ENCODE peak calls at places on chromosomes 11 and 22, in seven cellular contexts. K is pancreas; F is psoas muscle; N is CD4-positive, CD25-positive, alpha-beta regulatory T cell; A is transverse colon; B is MM.1S; J is RWPE2. X is an unnamed sample.

GRCh38 chr22:47835726-47836125 is 1073.3 kb downstream of the TBC1D22A start:
- DNase-seq in F (no peak), J (no peak), B (peak; percentile 69), N (no peak), K (no peak), A (no peak), X (peak; percentile 81)

GRCh38 chr11:133386262-133386661 is 146.0 kb downstream of the OPCML start:
- DNase-seq in K (no peak), F (no peak), J (no peak), A (no peak), N (no peak), B (no peak), X (no peak)

GRCh38 chr11:3164540-3165151 is 464 bp downstream of the OSBPL5 start:
- DNase-seq in A (peak; percentile 16), J (peak; percentile 36), N (no peak), K (peak; percentile 83), B (no peak), F (peak; percentile 56), X (no peak)

GRCh38 chr11:92136792-92137191 is 87.8 kb upstream of the FAT3 start:
- DNase-seq in J (no peak), B (no peak), N (no peak), K (no peak), A (no peak), F (no peak), X (no peak)

GRCh38 chr11:1113405-1114201 is 38.9 kb downstream of the MUC2 start:
- DNase-seq in N (no peak), K (no peak), J (peak; percentile 51), B (no peak), F (peak; percentile 53), A (no peak), X (no peak)

GRCh38 chr11:2186669-2187266 is 15.2 kb upstream of the TH start:
- DNase-seq in F (no peak), J (no peak), K (no peak), N (no peak), A (peak; percentile 31), B (peak; percentile 30), X (no peak)

GRCh38 chr22:41910599-41911291 is 4.1 kb downstream of the SHISA8 start:
- DNase-seq in B (no peak), F (peak; percentile 78), A (no peak), N (no peak), J (no peak), K (no peak), X (no peak)

GRCh38 chr11:118938491-118939411 is 13.0 kb upstream of the BCL9L start:
- DNase-seq in N (no peak), K (no peak), A (peak; percentile 33), F (no peak), J (peak; percentile 96), B (no peak), X (no peak)

GRCh38 chr11:45769960-45770359 is 35.0 kb upstream of the SLC35C1 start:
- DNase-seq in J (no peak), N (no peak), A (no peak), F (no peak), K (no peak), B (no peak), X (no peak)

GRCh38 chr22:21044931-21045584 is 688 bp upstream of the LRRC74B start:
- DNase-seq in A (no peak), N (no peak), F (peak; percentile 86), B (no peak), J (no peak), K (no peak), X (no peak)
- H3K27ac ChIP-seq in A (no peak overlapping the region), N (no peak overlapping the region), F (peak overlapping the region; percentile 75), B (peak overlapping the region; percentile 37), J (no peak overlapping the region), K (no peak overlapping the region), X (no peak overlapping the region)

DNA sequence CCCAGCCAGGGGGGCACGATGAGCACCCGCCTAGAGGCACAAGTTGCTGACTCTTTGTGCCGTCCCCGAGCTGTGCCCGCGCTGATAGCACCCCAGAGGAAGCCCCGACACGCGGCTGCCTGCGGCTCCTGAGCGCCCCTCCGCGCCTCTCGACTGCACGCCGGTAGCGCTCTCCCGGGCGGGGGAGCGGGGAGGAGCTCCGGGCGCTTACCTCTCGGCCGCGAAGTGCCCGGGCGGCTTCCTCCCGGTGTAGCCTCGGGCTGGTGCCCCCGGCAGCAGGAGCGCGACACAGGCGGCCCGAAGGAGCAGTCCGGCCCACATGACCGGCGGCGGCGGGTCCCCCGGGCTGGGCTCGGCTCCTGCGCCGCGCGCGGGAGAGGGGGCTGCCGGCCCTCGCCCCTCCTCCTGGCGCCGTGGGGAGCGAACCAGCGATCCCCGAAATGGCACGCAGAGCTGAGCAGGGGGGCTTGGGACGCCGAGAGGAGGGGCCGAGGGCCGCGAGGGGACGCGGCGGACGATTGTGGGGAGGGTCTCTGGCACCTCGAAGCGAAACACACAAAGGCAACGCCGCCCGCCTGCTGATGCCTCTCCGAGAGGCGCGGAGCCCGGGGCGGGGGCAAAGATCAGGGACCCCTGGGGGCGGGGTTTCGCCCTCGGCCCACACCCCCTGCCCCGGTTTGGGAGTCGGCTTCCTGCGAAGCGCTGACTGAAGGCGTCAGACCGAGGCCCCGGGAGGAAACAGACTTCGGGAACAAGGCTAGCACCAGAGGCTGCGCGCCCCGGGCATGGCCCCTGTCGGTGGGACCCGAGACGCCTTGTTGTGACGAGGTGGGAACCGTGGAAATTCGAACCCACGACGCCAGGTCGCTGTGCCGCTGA is at the start of gene VWCE:
- DNase-seq in B (peak; percentile 76), K (peak; percentile 88), F (peak; percentile 69), N (peak; percentile 10), J (no peak), A (peak; percentile 38), X (no peak)
- H3K27ac ChIP-seq in B (no peak within 1 kb of the TSS), K (no peak within 1 kb of the TSS), F (no peak within 1 kb of the TSS), N (no peak within 1 kb of the TSS), J (no peak within 1 kb of the TSS), A (no peak within 1 kb of the TSS), X (no peak within 1 kb of the TSS)

DNA sequence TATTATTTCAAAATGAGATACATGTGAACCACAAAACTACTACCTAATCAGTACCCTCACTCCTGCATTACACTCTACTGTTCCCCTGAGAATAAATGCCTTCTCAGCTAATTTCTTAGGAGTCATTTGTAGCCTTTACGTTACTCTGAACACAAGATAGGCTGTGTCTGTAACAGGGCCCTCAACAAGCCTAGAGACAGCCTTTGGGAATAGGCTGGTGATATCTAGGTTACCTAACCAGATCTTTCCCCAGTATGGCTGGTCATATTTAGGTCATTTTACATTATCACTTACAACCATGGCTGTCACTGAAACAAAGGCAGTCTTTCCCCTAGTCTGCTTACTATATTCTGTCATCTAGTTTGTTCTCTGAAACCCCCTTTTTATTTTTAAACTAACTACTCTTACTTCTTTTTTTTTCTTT is 14.2 kb downstream of the ATM start:
- DNase-seq in K (no peak), J (no peak), N (no peak), A (no peak), F (no peak), B (no peak), X (no peak)
- H3K27ac ChIP-seq in K (no peak overlapping the region), J (no peak overlapping the region), N (peak overlapping the region; percentile 76), A (no peak overlapping the region), F (no peak overlapping the region), B (no peak overlapping the region), X (no peak overlapping the region)

GRCh38 chr11:10655931-10656576 is 37.5 kb downstream of the IRAG1 start:
- DNase-seq in F (no peak), B (no peak), J (no peak), N (no peak), K (no peak), A (no peak), X (no peak)
- H3K27ac ChIP-seq in F (no peak overlapping the region), B (no peak overlapping the region), J (no peak overlapping the region), N (no peak overlapping the region), K (no peak overlapping the region), A (peak overlapping the region; percentile 89), X (no peak overlapping the region)

GRCh38 chr11:128511712-128512111 is 75.6 kb downstream of the ETS1 start:
- DNase-seq in K (no peak), N (no peak), F (no peak), J (no peak), B (no peak), A (no peak), X (no peak)
- H3K27ac ChIP-seq in K (no peak overlapping the region), N (peak overlapping the region; percentile 97), F (no peak overlapping the region), J (peak overlapping the region; percentile 93), B (no peak overlapping the region), A (peak overlapping the region; percentile 7), X (peak overlapping the region; percentile 93)

GRCh38 chr22:39997421-39997820 is 2.7 kb downstream of the FAM83F start:
- DNase-seq in N (no peak), F (no peak), A (no peak), B (no peak), K (no peak), J (no peak), X (no peak)

GRCh38 chr22:39997939-39998726 is 3.4 kb downstream of the FAM83F start:
- DNase-seq in N (no peak), B (no peak), A (peak; percentile 79), J (peak; percentile 79), F (no peak), K (peak; percentile 85), X (no peak)

GRCh38 chr22:39994566-39995345 is at the start of gene FAM83F:
- DNase-seq in B (no peak), J (no peak), K (peak; percentile 86), F (no peak), A (peak; percentile 74), N (peak; percentile 24), X (no peak)

GRCh38 chr22:39995346-39996252 is 845 bp downstream of the FAM83F start:
- DNase-seq in F (no peak), J (no peak), B (no peak), A (peak; percentile 29), N (no peak), K (peak; percentile 82), X (no peak)

GRCh38 chr22:39996732-39997131 is 2.0 kb downstream of the FAM83F start:
- DNase-seq in K (no peak), B (no peak), J (no peak), N (no peak), F (no peak), A (no peak), X (no peak)
- H3K27ac ChIP-seq in K (no peak overlapping the region), B (no peak overlapping the region), J (peak overlapping the region; percentile 66), N (no peak overlapping the region), F (no peak overlapping the region), A (peak overlapping the region; percentile 81), X (peak overlapping the region; percentile 78)

DNA sequence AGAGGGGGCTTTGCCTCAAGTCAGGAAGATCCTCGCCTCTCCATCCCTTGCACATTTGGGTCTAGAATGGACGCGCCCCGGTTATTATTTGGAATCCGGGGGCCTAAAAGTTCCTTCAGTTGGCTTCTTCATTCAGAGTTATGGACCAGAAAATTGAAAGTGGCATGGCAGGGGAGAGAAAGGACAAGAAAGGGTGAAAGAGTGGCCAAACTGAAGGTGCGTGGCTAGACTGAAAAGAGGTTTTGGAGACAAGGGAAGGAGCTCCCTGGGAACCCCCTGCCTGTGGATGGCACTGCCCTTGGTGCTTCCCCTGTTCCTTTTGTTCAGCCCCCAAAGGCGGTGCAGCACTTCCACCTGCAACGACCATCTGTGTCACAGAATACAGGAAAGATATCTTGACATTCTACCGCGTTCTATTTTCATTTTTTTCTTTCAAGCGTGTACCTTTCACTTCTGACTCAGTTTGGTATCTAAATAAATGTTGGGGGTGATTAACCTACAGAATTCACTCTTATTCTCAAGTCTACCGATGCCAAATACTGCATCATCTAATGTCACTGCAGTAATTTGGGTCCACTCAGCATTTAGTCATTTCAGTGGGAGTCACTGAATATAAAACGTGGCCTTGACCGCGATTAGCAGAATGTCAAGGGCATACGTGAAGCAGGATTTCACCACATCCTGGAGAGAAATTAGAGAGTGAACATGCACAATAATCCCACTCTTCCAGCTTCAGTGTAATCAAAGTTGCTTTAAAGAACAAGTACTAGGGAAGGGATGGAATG is 88.1 kb upstream of the ARHGAP32 start:
- DNase-seq in B (no peak), F (no peak), A (peak; percentile 8), K (no peak), N (no peak), J (no peak), X (no peak)
- H3K27ac ChIP-seq in B (no peak overlapping the region), F (peak overlapping the region; percentile 64), A (peak overlapping the region; percentile 76), K (no peak overlapping the region), N (no peak overlapping the region), J (no peak overlapping the region), X (no peak overlapping the region)

GRCh38 chr11:121770933-121771332 is 318.2 kb upstream of the SORL1-AS1 start:
- DNase-seq in K (no peak), N (no peak), A (no peak), F (no peak), B (no peak), J (no peak), X (no peak)
- H3K27ac ChIP-seq in K (no peak overlapping the region), N (no peak overlapping the region), A (no peak overlapping the region), F (no peak overlapping the region), B (no peak overlapping the region), J (no peak overlapping the region), X (no peak overlapping the region)

X was measured in epithelial cell of prostate.